ENCODE peak calls at places on chromosomes 12 and 14, in four cellular contexts. One of them, this sample, is unnamed.

GRCh38 chr12:13093191-13093849 is 10.1 kb downstream of the GSG1 start:
- DNase-seq in H7: no peak
- DNase-seq in astrocyte of the hippocampus: peak; percentile 42
- DNase-seq in heart left ventricle: no peak
- DNase-seq in this sample: no peak

GRCh38 chr14:47040490-47040889 is 388.9 kb upstream of the RPL10L start:
- DNase-seq in heart left ventricle: no peak
- DNase-seq in astrocyte of the hippocampus: peak; percentile 31
- DNase-seq in H7: peak; percentile 8
- DNase-seq in this sample: peak; percentile 32

GRCh38 chr12:2083008-2083407 is 30.2 kb downstream of the CACNA1C start:
- DNase-seq in H7: no peak
- DNase-seq in astrocyte of the hippocampus: no peak
- DNase-seq in heart left ventricle: no peak
- DNase-seq in this sample: no peak

GRCh38 chr14:105258846-105259245 is 10.5 kb downstream of the BTBD6 start:
- DNase-seq in heart left ventricle: no peak
- DNase-seq in H7: no peak
- DNase-seq in astrocyte of the hippocampus: peak; percentile 49
- DNase-seq in this sample: no peak

GRCh38 chr14:35435177-35435576 is 30.6 kb upstream of the NFKBIA start:
- DNase-seq in heart left ventricle: no peak
- DNase-seq in astrocyte of the hippocampus: no peak
- DNase-seq in H7: no peak
- DNase-seq in this sample: no peak

GRCh38 chr12:4720637-4720995 is 416 bp downstream of the GALNT8 start:
- DNase-seq in astrocyte of the hippocampus: no peak
- DNase-seq in H7: peak; percentile 42
- DNase-seq in heart left ventricle: no peak
- DNase-seq in this sample: peak; percentile 70

GRCh38 chr14:57480044-57480443 is 13.6 kb downstream of the CCDC198 start:
- DNase-seq in heart left ventricle: no peak
- DNase-seq in H7: no peak
- DNase-seq in astrocyte of the hippocampus: peak; percentile 7
- DNase-seq in this sample: no peak

GRCh38 chr14:36852853-36853634 is 191.4 kb downstream of the PAX9 start:
- DNase-seq in heart left ventricle: no peak
- DNase-seq in H7: no peak
- DNase-seq in astrocyte of the hippocampus: no peak
- DNase-seq in this sample: no peak

GRCh38 chr12:57111046-57111698 is at the start of gene STAT6:
- DNase-seq in heart left ventricle: peak; percentile 87
- DNase-seq in H7: peak; percentile 61
- DNase-seq in astrocyte of the hippocampus: peak; percentile 59
- DNase-seq in this sample: peak; percentile 72

GRCh38 chr12:13223176-13223806 is 26.8 kb downstream of the EMP1 start:
- DNase-seq in H7: no peak
- DNase-seq in heart left ventricle: no peak
- DNase-seq in astrocyte of the hippocampus: no peak
- DNase-seq in this sample: no peak

GRCh38 chr12:49824886-49825285 is 3.3 kb downstream of the NCKAP5L start:
- DNase-seq in H7: no peak
- DNase-seq in heart left ventricle: no peak
- DNase-seq in astrocyte of the hippocampus: peak; percentile 64
- DNase-seq in this sample: no peak

GRCh38 chr12:95960241-95960640 is 17.1 kb downstream of the AMDHD1 start:
- DNase-seq in heart left ventricle: no peak
- DNase-seq in astrocyte of the hippocampus: no peak
- DNase-seq in H7: no peak
- DNase-seq in this sample: no peak

GRCh38 chr12:66329941-66330340 is 27.6 kb downstream of the HELB start:
- DNase-seq in H7: no peak
- DNase-seq in astrocyte of the hippocampus: peak; percentile 47
- DNase-seq in heart left ventricle: no peak
- DNase-seq in this sample: no peak